ENCODE peak calls at places on chromosome 19, in nine cellular contexts. R, X, U, F, M, V, H, A and C are unnamed samples.

GRCh38 chr19:55538132-55538531 is 1.2 kb upstream of the SBK2 start:
- DNase-seq in H (no peak), V (no peak), A (no peak), F (no peak), R (no peak), U (no peak), M (no peak), X (no peak), C (no peak)

GRCh38 chr19:6536138-6536671 is 5.4 kb downstream of the TNFSF9 start:
- DNase-seq in U (peak; percentile 90), F (no peak), H (no peak), X (peak; percentile 80), R (peak; percentile 89), V (peak; percentile 60), A (peak; percentile 30), M (no peak), C (no peak)

GRCh38 chr19:7751157-7751783 is 3.9 kb upstream of the CD209 start:
- DNase-seq in R (no peak), H (no peak), F (no peak), X (no peak), A (no peak), U (no peak), V (no peak), M (no peak), C (no peak)

GRCh38 chr19:54937926-54938325 is 9.4 kb downstream of the NLRP7 start:
- DNase-seq in A (no peak), V (no peak), F (no peak), U (no peak), H (no peak), X (no peak), M (no peak), R (no peak), C (no peak)

GRCh38 chr19:17671906-17672305 is 16.2 kb downstream of the UNC13A start:
- DNase-seq in F (no peak), R (no peak), H (no peak), M (no peak), V (no peak), U (peak; percentile 41), A (no peak), X (no peak), C (peak; percentile 11)

GRCh38 chr19:4504874-4505569 is 13.3 kb downstream of the PLIN4 start:
- DNase-seq in H (no peak), R (no peak), U (no peak), M (no peak), A (no peak), X (no peak), F (no peak), V (no peak), C (no peak)

GRCh38 chr19:48881741-48882657 is 9.8 kb downstream of the PPP1R15A start:
- DNase-seq in H (no peak), F (no peak), M (no peak), R (no peak), X (no peak), U (peak; percentile 58), V (no peak), A (no peak), C (no peak)

GRCh38 chr19:34181111-34181864 is 9.0 kb downstream of the LSM14A start:
- DNase-seq in X (no peak), A (no peak), R (no peak), U (no peak), H (no peak), M (no peak), V (no peak), F (no peak), C (no peak)

GRCh38 chr19:40659566-40659965 is 30.9 kb downstream of the NUMBL start:
- DNase-seq in X (no peak), R (no peak), A (no peak), V (no peak), M (no peak), U (no peak), F (no peak), H (no peak), C (no peak)

GRCh38 chr19:16771618-16772017 is 52.0 kb downstream of the NWD1 start:
- DNase-seq in U (peak; percentile 94), A (peak; percentile 45), M (peak; percentile 34), F (peak; percentile 26), V (peak; percentile 82), R (peak; percentile 89), H (peak; percentile 86), X (peak; percentile 64), C (peak; percentile 29)

GRCh38 chr19:49357186-49357585 is 5.0 kb downstream of the TEAD2 start:
- DNase-seq in X (no peak), H (no peak), V (no peak), M (no peak), F (no peak), U (no peak), R (no peak), A (no peak), C (no peak)

GRCh38 chr19:3061214-3062161 is 807 bp downstream of the TLE5 start:
- DNase-seq in R (peak; percentile 72), V (peak; percentile 75), U (peak; percentile 3), A (peak; percentile 83), F (no peak), H (peak; percentile 45), X (no peak), M (no peak), C (no peak)

GRCh38 chr19:2273356-2274184 is 8.4 kb downstream of the PEAK3 start:
- DNase-seq in F (peak; percentile 51), V (peak; percentile 88), R (peak; percentile 95), H (no peak), A (peak; percentile 67), X (peak; percentile 73), U (peak; percentile 91), M (no peak), C (peak; percentile 5)

GRCh38 chr19:39823693-39824092 is 10.3 kb downstream of the DYRK1B start:
- DNase-seq in H (no peak), X (no peak), U (no peak), V (no peak), A (no peak), F (no peak), R (no peak), M (no peak), C (peak; percentile 89)

GRCh38 chr19:38617283-38617763 is 430 bp downstream of the MAP4K1 start:
- DNase-seq in H (no peak), U (no peak), V (no peak), R (peak; percentile 66), A (no peak), M (no peak), X (no peak), F (no peak), C (no peak)

GRCh38 chr19:10998045-10998533 is 37.3 kb downstream of the SMARCA4 start:
- DNase-seq in H (no peak), V (peak; percentile 24), A (no peak), X (no peak), F (no peak), M (no peak), R (no peak), U (no peak), C (no peak)

GRCh38 chr19:39052243-39052746 is 19.9 kb upstream of the FBXO27 start:
- DNase-seq in H (no peak), R (peak; percentile 92), V (peak; percentile 50), X (peak; percentile 57), A (peak; percentile 65), U (peak; percentile 72), M (no peak), F (peak; percentile 27), C (no peak)

GRCh38 chr19:15283141-15283885 is 49.0 kb downstream of the BRD4 start:
- DNase-seq in V (no peak), H (no peak), U (peak; percentile 42), X (peak; percentile 22), F (no peak), M (no peak), A (no peak), R (peak; percentile 70), C (no peak)

GRCh38 chr19:16861875-16862274 is 26.9 kb upstream of the F2RL3 start:
- DNase-seq in A (no peak), V (no peak), H (no peak), R (no peak), M (no peak), U (no peak), F (no peak), X (no peak), C (no peak)

GRCh38 chr19:32252333-32252669 is 93.1 kb upstream of the ZNF507 start:
- DNase-seq in H (no peak), A (no peak), F (no peak), V (no peak), X (no peak), M (no peak), U (no peak), R (no peak), C (no peak)

GRCh38 chr19:13841339-13842293 is 35.3 kb upstream of the NANOS3 start:
- DNase-seq in X (no peak), R (peak; percentile 75), U (peak; percentile 83), M (no peak), A (no peak), H (no peak), V (peak; percentile 54), F (no peak), C (no peak)

GRCh38 chr19:18832331-18833140 is 777 bp downstream of the UPF1 start:
- DNase-seq in V (no peak), X (no peak), M (no peak), R (peak; percentile 67), U (peak; percentile 57), F (no peak), H (no peak), A (no peak), C (no peak)

GRCh38 chr19:48806518-48806817 is 4.4 kb downstream of the BCAT2 start:
- DNase-seq in A (peak; percentile 10), U (peak; percentile 61), M (no peak), R (no peak), F (peak; percentile 31), X (no peak), V (no peak), H (no peak), C (no peak)

GRCh38 chr19:51075998-51076397 is 6.7 kb downstream of the KLK14 start:
- DNase-seq in F (no peak), V (no peak), R (no peak), A (no peak), M (no peak), X (no peak), U (no peak), H (no peak), C (no peak)

GRCh38 chr19:7665076-7665475 is 3.8 kb upstream of the RETN start:
- DNase-seq in M (no peak), V (no peak), F (no peak), U (no peak), H (no peak), A (no peak), R (no peak), X (no peak), C (no peak)

GRCh38 chr19:30719189-30719990 is 347.2 kb downstream of the ZNF536 start:
- DNase-seq in H (peak; percentile 58), A (no peak), F (no peak), V (peak; percentile 77), R (no peak), M (no peak), U (peak; percentile 34), X (no peak), C (no peak)

GRCh38 chr19:35644987-35645679 is 3.0 kb upstream of the COX6B1 start:
- DNase-seq in V (peak; percentile 67), R (peak; percentile 94), A (peak; percentile 63), H (peak; percentile 58), M (no peak), X (peak; percentile 23), U (peak; percentile 96), F (peak; percentile 53), C (peak; percentile 97)

GRCh38 chr19:16373539-16373938 is 48.9 kb downstream of the KLF2 start:
- DNase-seq in V (peak; percentile 85), R (no peak), F (no peak), H (no peak), A (no peak), M (peak; percentile 18), U (no peak), X (no peak), C (no peak)

GRCh38 chr19:41905273-41906002 is 22.5 kb downstream of the ARHGEF1 start:
- DNase-seq in F (no peak), X (no peak), V (no peak), U (no peak), R (no peak), H (no peak), M (no peak), A (no peak), C (no peak)

GRCh38 chr19:46296722-46297431 is at the start of gene HIF3A:
- DNase-seq in X (no peak), V (peak; percentile 43), A (no peak), R (no peak), M (no peak), H (peak; percentile 82), U (no peak), F (peak; percentile 87), C (peak; percentile 90)

GRCh38 chr19:6045108-6045507 is 65.2 kb downstream of the RFX2 start:
- DNase-seq in A (no peak), R (peak; percentile 48), U (no peak), X (no peak), M (no peak), F (no peak), V (no peak), H (no peak), C (no peak)